ENCODE peak calls at places on chromosomes 16 and 17, in four cellular contexts. L, Q, T and Y are unnamed samples.

GRCh38 chr16:7334801-7335560 is 2.3 kb downstream of the RBFOX1 start:
- DNase-seq in L (no peak), Q (no peak), T (no peak), Y (no peak)

GRCh38 chr16:80804451-80805383 is at the start of gene CDYL2:
- DNase-seq in L (peak; percentile 11), Q (no peak), T (no peak), Y (peak; percentile 25)

GRCh38 chr17:79840204-79840988 is 1.2 kb upstream of the CBX4 start:
- DNase-seq in L (peak; percentile 36), Q (no peak), T (no peak), Y (no peak)

GRCh38 chr16:28603381-28604185 is 6.3 kb downstream of the SULT1A1 start:
- DNase-seq in L (no peak), Q (no peak), T (no peak), Y (no peak)

GRCh38 chr16:1729445-1729844 is 23.4 kb downstream of the MAPK8IP3 start:
- DNase-seq in L (no peak), Q (no peak), T (no peak), Y (no peak)

GRCh38 chr17:6215071-6216035 is 145.2 kb downstream of the WSCD1 start:
- DNase-seq in L (no peak), Q (no peak), T (no peak), Y (no peak)

GRCh38 chr17:30267625-30268024 is 24.1 kb downstream of the BLMH start:
- DNase-seq in L (no peak), Q (no peak), T (no peak), Y (no peak)

GRCh38 chr16:90031931-90032663 is 12.8 kb upstream of the DBNDD1 start:
- DNase-seq in L (no peak), Q (no peak), T (no peak), Y (no peak)

GRCh38 chr16:89326721-89327120 is 109.2 kb downstream of the ZNF778 start:
- DNase-seq in L (no peak), Q (no peak), T (no peak), Y (no peak)

GRCh38 chr17:59494757-59495368 is 70.5 kb upstream of the DHX40 start:
- DNase-seq in L (no peak), Q (no peak), T (no peak), Y (no peak)

GRCh38 chr17:57603541-57603940 is 141.6 kb downstream of the CCDC182 start:
- DNase-seq in L (no peak), Q (peak; percentile 66), T (no peak), Y (no peak)

GRCh38 chr17:16439867-16440351 is 24.5 kb downstream of the TRPV2 start:
- DNase-seq in L (peak; percentile 34), Q (no peak), T (no peak), Y (peak; percentile 31)

GRCh38 chr17:58019039-58019438 is 12.0 kb upstream of the SRSF1 start:
- DNase-seq in L (no peak), Q (no peak), T (no peak), Y (no peak)

GRCh38 chr17:6455321-6455705 is 11.1 kb downstream of the PIMREG start:
- DNase-seq in L (no peak), Q (no peak), T (no peak), Y (peak; percentile 33)

GRCh38 chr16:19432429-19432828 is 14.7 kb downstream of the TMC5 start:
- DNase-seq in L (peak; percentile 75), Q (peak; percentile 80), T (no peak), Y (no peak)

GRCh38 chr17:4420692-4421131 is 13.0 kb upstream of the SPNS3 start:
- DNase-seq in L (peak; percentile 75), Q (peak; percentile 30), T (peak; percentile 42), Y (peak; percentile 51)